ENCODE peak calls at places on chromosome 15, in four cellular contexts. Q is right lobe of liver, N is tibial artery, X is psoas muscle. W is an unnamed sample. For H3K4me1, the result is how much of the 10 kb centered on the place peaks cover.

GRCh38 chr15:79003896-79004295 is 59.0 kb upstream of the CTSH start:
- DNase-seq in N (no peak), Q (no peak), X (no peak), W (no peak)

GRCh38 chr15:83276661-83277060 is 7.8 kb downstream of the BNC1 start:
- DNase-seq in X (no peak), N (no peak), Q (no peak), W (no peak)

GRCh38 chr15:25245801-25246622 is 192.8 kb downstream of the UBE3A start:
- DNase-seq in Q (peak), X (peak), N (peak), W (no peak)

GRCh38 chr15:70096215-70096974 is 1.3 kb downstream of the TLE3 start:
- DNase-seq in X (peak), Q (no peak), N (peak), W (no peak)

GRCh38 chr15:77455696-77456293 is 35.1 kb downstream of the HMG20A start:
- DNase-seq in Q (no peak), N (no peak), X (no peak), W (no peak)

GRCh38 chr15:42704492-42704926 is 32.4 kb downstream of the CDAN1 start:
- DNase-seq in N (no peak), Q (peak), X (no peak), W (peak)

GRCh38 chr15:23467110-23467600 is 20.1 kb upstream of the GOLGA6L2 start:
- DNase-seq in N (no peak), X (no peak), Q (no peak), W (no peak)

GRCh38 chr15:68939501-68939900 is 9.2 kb downstream of the SPESP1 start:
- DNase-seq in Q (no peak), X (no peak), N (no peak), W (no peak)

GRCh38 chr15:80036067-80036466 is 23.4 kb upstream of the ZFAND6 start:
- DNase-seq in X (no peak), Q (no peak), N (no peak), W (no peak)

GRCh38 chr15:68982002-68982401 is 32.5 kb upstream of the NOX5 start:
- DNase-seq in X (no peak), Q (no peak), N (no peak), W (no peak)

GRCh38 chr15:74835312-74835823 is 7.6 kb downstream of the ULK3 start:
- DNase-seq in N (no peak), Q (peak), X (peak), W (peak)

GRCh38 chr15:59160880-59161593 is 45.6 kb upstream of the LDHAL6B start:
- DNase-seq in Q (no peak), N (no peak), X (no peak), W (no peak)

GRCh38 chr15:66008920-66009572 is 139.8 kb downstream of the RAB11A start:
- DNase-seq in N (no peak), X (no peak), Q (no peak), W (no peak)

GRCh38 chr15:79918278-79918677 is 21.5 kb upstream of the MTHFS start:
- DNase-seq in X (no peak), N (no peak), Q (no peak), W (no peak)

GRCh38 chr15:78737187-78737820 is 74.0 kb downstream of the ADAMTS7 start:
- DNase-seq in X (no peak), Q (no peak), N (no peak), W (no peak)

GRCh38 chr15:60397772-60398445 is at the start of gene ANXA2:
- DNase-seq in X (peak), Q (peak), N (peak), W (no peak)

GRCh38 chr15:80844011-80844732 is 65.0 kb downstream of the CEMIP start:
- DNase-seq in Q (no peak), N (no peak), X (no peak), W (peak)

GRCh38 chr15:79172032-79172481 is 81.5 kb upstream of the RASGRF1 start:
- DNase-seq in X (no peak), Q (no peak), N (no peak), W (no peak)

GRCh38 chr15:83956887-83957286 is 278.7 kb upstream of the GOLGA6L4 start:
- DNase-seq in Q (no peak), X (no peak), N (no peak), W (no peak)

GRCh38 chr15:72970965-72971746 is 81.1 kb upstream of the NEO1 start:
- DNase-seq in Q (no peak), N (no peak), X (no peak), W (no peak)

GRCh38 chr15:44286814-44287555 is 1.5 kb upstream of the GOLM2 start:
- DNase-seq in Q (no peak), X (no peak), N (no peak), W (no peak)

GRCh38 chr15:37087050-37087691 is 13.2 kb downstream of the MEIS2 start:
- DNase-seq in Q (no peak), X (no peak), N (no peak), W (no peak)

GRCh38 chr15:39887211-39887610 is 32.9 kb downstream of the GPR176 start:
- DNase-seq in Q (no peak), X (no peak), N (no peak), W (no peak)

GRCh38 chr15:30065025-30065801 is 17.5 kb upstream of the GOLGA8J start:
- DNase-seq in X (no peak), Q (no peak), N (no peak), W (no peak)

GRCh38 chr15:61227269-61228024 is 1.7 kb downstream of the RORA start:
- DNase-seq in N (no peak), Q (peak), X (peak), W (no peak)

GRCh38 chr15:56537881-56538280 is 72.9 kb upstream of the MNS1 start:
- DNase-seq in Q (no peak), X (peak), N (no peak), W (no peak)

GRCh38 chr15:84725001-84725491 is 9.1 kb upstream of the SEC11A start:
- DNase-seq in X (no peak), Q (no peak), N (no peak), W (no peak)

GRCh38 chr15:97817266-97817890 is 143.1 kb upstream of the ARRDC4 start:
- DNase-seq in X (no peak), Q (no peak), N (no peak), W (no peak)

GRCh38 chr15:68311859-68312557 is 34.5 kb downstream of the FEM1B start:
- DNase-seq in N (peak), X (no peak), Q (peak), W (no peak)

GRCh38 chr15:74631935-74632560 is 16.4 kb downstream of the CLK3 start:
- DNase-seq in N (no peak), Q (peak), X (peak), W (no peak)

GRCh38 chr15:69530234-69530633 is 77.6 kb downstream of the RPLP1 start:
- DNase-seq in N (no peak), Q (no peak), X (no peak), W (no peak)

GRCh38 chr15:96230557-96231181 is 99.8 kb upstream of the NR2F2 start:
- DNase-seq in Q (no peak), N (no peak), X (no peak), W (no peak)

GRCh38 chr15:69591905-69592508 is 139.4 kb downstream of the RPLP1 start:
- DNase-seq in N (no peak), X (no peak), Q (no peak), W (no peak)

GRCh38 chr15:79365765-79366164 is 54.9 kb downstream of the TMED3 start:
- DNase-seq in Q (no peak), N (no peak), X (no peak), W (no peak)

GRCh38 chr15:68693071-68693470 is 114.3 kb downstream of the CORO2B start:
- DNase-seq in N (no peak), X (peak), Q (no peak), W (no peak)

GRCh38 chr15:24633082-24633481 is 42.5 kb upstream of the NPAP1 start:
- DNase-seq in X (no peak), N (no peak), Q (no peak), W (no peak)

GRCh38 chr15:78360958-78361714 is 21.0 kb downstream of the CRABP1 start:
- DNase-seq in N (peak), X (no peak), Q (no peak), W (no peak)

GRCh38 chr15:66834863-66835557 is 133.0 kb downstream of the SMAD6 start:
- DNase-seq in Q (peak), N (peak), X (no peak), W (peak)

GRCh38 chr15:83559310-83559966 is 94.5 kb upstream of the ADAMTSL3 start:
- DNase-seq in N (no peak), Q (peak), X (no peak), W (peak)

GRCh38 chr15:94246016-94246415 is 14.7 kb downstream of the MCTP2 start:
- DNase-seq in Q (no peak), X (no peak), N (no peak), W (no peak)

GRCh38 chr15:89577776-89578115 is 2.5 kb downstream of the TICRR start:
- DNase-seq in N (no peak), X (no peak), Q (no peak), W (no peak)

GRCh38 chr15:89575146-89575655 is at the start of gene TICRR:
- DNase-seq in Q (peak), N (peak), X (peak), W (peak)

GRCh38 chr15:89575656-89576416 is 567 bp downstream of the TICRR start:
- DNase-seq in N (peak), X (no peak), Q (no peak), W (no peak)

GRCh38 chr15:89576417-89576773 is 1.1 kb downstream of the TICRR start:
- DNase-seq in X (no peak), N (no peak), Q (no peak), W (no peak)

DNA sequence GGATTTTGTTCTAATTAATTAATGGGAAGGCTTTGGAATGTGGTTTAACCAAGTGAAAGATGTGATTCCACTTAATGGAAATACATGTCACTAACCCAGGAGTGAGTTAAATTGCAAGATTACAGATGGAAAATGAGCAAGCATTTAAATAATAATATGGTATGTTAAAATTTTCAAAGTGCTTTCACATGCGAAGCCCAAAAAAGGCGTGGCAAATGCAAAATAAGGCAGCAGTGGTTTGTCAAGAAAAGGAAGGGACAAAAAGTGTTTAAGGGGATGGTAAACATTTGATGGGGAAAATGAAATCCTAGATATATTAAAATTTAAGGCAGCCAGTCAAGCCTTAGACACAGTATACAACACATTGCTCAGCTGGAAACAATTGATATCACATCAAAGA is 2.9 kb downstream of the TICRR start:
- DNase-seq in X (no peak), Q (no peak), N (no peak), W (no peak)
- H3K4me1 ChIP-seq in X (under half), Q (under half), N (under half), W (under half)

GRCh38 chr15:48501208-48501607 is 144.3 kb downstream of the FBN1 start:
- DNase-seq in X (no peak), Q (no peak), N (no peak), W (no peak)
- H3K4me1 ChIP-seq in X (under half), Q (under half), N (under half), W (under half)

DNA sequence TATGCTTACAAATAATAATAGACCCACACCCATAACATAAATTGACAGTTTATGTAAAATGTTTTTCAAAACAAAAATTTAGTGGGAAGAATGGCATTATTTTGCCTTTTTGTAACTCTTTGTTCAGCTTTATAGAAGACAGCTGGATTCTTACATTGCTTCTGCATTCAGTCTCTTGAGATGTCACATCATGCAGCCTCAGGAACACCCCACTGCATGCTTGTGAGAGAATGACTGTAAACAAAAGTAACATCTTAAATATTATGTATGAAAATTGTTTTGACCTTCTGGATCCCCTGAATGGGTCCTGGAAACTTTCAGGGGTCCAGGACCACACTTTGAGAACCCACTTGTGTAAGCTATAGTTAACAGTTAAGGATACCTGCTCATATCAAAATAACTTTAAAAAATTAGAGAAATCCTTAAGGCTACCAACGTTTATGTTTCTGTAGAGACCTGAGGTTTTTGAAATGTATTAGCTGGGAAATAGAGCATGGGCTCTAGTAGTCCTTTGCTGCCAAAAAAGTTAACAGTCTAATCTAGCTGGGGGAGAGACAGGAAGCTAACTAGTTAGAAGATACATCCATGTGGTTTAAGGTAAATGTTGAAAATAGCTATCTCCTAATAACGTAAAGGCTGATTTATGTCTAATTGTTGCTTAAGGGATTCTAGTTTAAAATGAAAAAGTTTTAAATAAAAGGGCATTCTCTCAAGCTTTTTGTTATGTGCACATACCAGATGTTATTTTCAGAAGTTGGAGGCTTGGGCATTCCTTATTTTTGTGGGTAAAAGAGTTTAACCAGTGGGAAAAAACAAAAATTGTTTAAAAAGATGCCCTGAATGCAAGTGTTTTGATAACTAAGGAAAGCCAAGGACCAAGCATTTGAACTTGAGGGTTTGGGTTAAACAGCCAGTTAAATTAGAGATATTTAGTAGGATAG is 3.8 kb downstream of the USP3 start:
- DNase-seq in Q (no peak), N (no peak), X (no peak), W (no peak)
- H3K4me1 ChIP-seq in Q (half or more), N (half or more), X (half or more), W (under half)

GRCh38 chr15:90968434-90968833 is 13.8 kb downstream of the RCCD1 start:
- DNase-seq in Q (no peak), N (no peak), X (no peak), W (no peak)

GRCh38 chr15:90967206-90967605 is 12.5 kb downstream of the RCCD1 start:
- DNase-seq in Q (no peak), N (no peak), X (no peak), W (no peak)

GRCh38 chr15:90970274-90970673 is 15.6 kb downstream of the RCCD1 start:
- DNase-seq in N (no peak), Q (no peak), X (no peak), W (no peak)

GRCh38 chr15:90974216-90974615 is 19.5 kb downstream of the RCCD1 start:
- DNase-seq in Q (no peak), N (no peak), X (no peak), W (no peak)

DNA sequence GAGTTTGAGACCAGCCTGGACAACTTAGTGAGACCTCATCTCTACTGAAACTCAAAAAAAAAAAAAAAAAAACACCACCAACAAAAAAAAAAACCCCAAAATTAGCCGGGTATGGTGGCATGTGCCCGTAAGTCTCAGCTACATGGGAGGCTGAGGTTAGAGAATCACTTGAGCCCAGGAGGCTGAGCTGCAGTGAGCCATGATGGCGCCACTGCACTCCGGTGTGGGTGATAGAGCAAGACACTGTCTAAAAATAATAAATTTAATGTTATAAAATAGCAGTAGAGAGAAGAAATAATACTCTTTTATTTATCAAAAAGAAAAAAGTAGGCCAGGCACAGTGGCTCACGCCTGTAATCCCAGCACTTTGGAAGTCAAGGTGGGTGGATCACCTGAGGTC is 17.4 kb downstream of the RCCD1 start:
- DNase-seq in X (no peak), N (no peak), Q (no peak), W (no peak)
- H3K4me1 ChIP-seq in X (under half), N (under half), Q (under half), W (under half)

DNA sequence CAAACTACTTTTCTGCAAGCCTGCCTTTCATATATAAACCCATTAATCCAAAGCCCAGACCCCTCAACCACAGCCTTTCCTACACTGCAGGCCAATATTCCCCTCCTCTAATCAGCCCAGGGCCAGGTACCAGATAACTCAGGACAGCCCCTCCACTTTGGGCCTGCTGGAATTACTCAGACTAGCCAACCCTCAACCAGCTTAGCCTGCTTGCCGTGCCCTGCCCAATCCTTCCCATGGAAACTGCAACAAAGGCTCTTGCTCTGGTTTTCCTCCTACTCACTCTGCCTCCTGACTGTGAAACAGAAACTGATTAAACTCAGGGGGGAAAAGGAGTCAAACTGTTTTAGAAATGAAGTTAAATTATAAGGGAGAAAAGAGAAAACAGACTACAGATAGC is 248.1 kb downstream of the KLF13 start:
- DNase-seq in X (no peak), N (no peak), Q (no peak), W (no peak)
- H3K4me1 ChIP-seq in X (under half), N (under half), Q (under half), W (under half)

GRCh38 chr15:71344316-71344715 is 229.0 kb downstream of the THSD4 start:
- DNase-seq in Q (no peak), N (no peak), X (no peak), W (no peak)
- H3K4me1 ChIP-seq in Q (under half), N (under half), X (under half), W (under half)

GRCh38 chr15:88749699-88750098 is 53.5 kb upstream of the ACAN start:
- DNase-seq in N (no peak), X (no peak), Q (no peak), W (no peak)
- H3K4me1 ChIP-seq in N (under half), X (under half), Q (under half), W (under half)

DNA sequence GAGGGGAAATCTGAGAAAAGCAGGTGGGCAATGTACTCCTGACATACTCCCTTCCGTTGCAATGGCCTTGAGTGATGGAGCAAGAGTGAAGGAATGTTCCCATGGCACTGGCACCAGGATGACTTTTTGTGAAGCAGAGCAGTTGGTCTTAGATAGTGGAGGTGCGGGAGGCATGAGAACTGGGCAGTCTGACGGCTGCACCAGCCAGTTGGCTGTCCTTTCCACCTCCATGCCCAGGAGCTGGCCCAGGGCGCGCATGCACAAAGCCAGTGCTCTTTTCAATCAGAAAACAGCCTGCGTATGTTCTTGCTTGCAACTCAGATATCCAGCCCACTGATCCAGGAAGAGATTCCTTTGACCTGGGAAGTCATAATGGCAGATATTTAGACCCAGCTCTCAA is 136.8 kb downstream of the PGPEP1L start:
- DNase-seq in Q (no peak), N (no peak), X (peak), W (no peak)
- H3K4me1 ChIP-seq in Q (under half), N (half or more), X (under half), W (under half)

GRCh38 chr15:64846246-64846645 is 4.5 kb downstream of the PLEKHO2 start:
- DNase-seq in X (no peak), Q (no peak), N (no peak), W (no peak)

GRCh38 chr15:64845826-64846225 is 4.1 kb downstream of the PLEKHO2 start:
- DNase-seq in Q (no peak), X (no peak), N (no peak), W (no peak)

GRCh38 chr15:64847016-64847415 is 5.3 kb downstream of the PLEKHO2 start:
- DNase-seq in N (no peak), Q (no peak), X (no peak), W (no peak)

GRCh38 chr15:64847876-64848716 is 6.4 kb downstream of the PLEKHO2 start:
- DNase-seq in N (no peak), X (no peak), Q (no peak), W (no peak)

DNA sequence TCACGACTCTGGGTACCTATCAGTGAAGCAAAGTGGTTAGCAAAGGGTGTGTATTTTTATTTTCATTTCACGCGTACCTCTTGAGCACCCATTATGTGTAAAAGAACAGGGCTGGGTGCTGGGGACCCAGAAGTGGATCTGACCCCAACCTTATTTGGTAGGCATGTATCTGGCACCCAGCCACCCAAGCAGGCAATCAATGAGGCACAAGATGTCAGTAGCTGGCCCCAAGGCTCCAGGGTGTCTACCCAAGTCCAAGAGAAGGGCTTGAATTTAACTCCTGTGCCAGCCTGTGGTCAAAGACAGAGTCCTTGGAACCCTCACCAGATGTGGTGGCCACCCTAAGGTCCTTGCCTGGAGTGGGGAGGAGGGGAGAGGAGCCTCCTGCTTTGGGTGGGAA is 5.7 kb downstream of the PLEKHO2 start:
- DNase-seq in X (no peak), Q (no peak), N (no peak), W (no peak)
- H3K4me1 ChIP-seq in X (under half), Q (under half), N (half or more), W (under half)

GRCh38 chr15:51816615-51817014 is 12.8 kb upstream of the TMOD3 start:
- DNase-seq in Q (no peak), N (no peak), X (no peak), W (no peak)
- H3K4me1 ChIP-seq in Q (under half), N (under half), X (under half), W (under half)

W was measured in NT2/D1.